ENCODE peak calls at places on chromosomes 4 and X, in five cellular contexts. B is suprapubic skin, R is DND-41, X is ascending aorta, J is psoas muscle. D is an unnamed sample.

GRCh38 chr4:120850048-120850599 is 72.4 kb downstream of the PRDM5 start:
- DNase-seq in X (no peak), B (no peak), R (no peak), J (no peak), D (no peak)

GRCh38 chr4:102281171-102281842 is 64.0 kb downstream of the SLC39A8 start:
- DNase-seq in B (no peak), J (no peak), X (no peak), R (no peak), D (no peak)

GRCh38 chr4:93654276-93654675 is 174.3 kb upstream of the ATOH1 start:
- DNase-seq in X (no peak), J (no peak), R (no peak), B (no peak), D (no peak)

GRCh38 chrX:48823029-48823428 is 3.3 kb upstream of the ERAS start:
- DNase-seq in R (no peak), J (no peak), X (no peak), B (no peak), D (no peak)

GRCh38 chrX:108203540-108203939 is 112.0 kb downstream of the ATG4A start:
- DNase-seq in X (no peak), R (no peak), J (no peak), B (no peak), D (no peak)

GRCh38 chr4:27412617-27413016 is 552.0 kb downstream of the STIM2 start:
- DNase-seq in J (no peak), R (no peak), B (no peak), X (no peak), D (no peak)

GRCh38 chrX:17563515-17563914 is 173.8 kb upstream of the SCML1 start:
- DNase-seq in B (no peak), R (no peak), X (no peak), J (no peak), D (no peak)

GRCh38 chrX:68045008-68045577 is 388.2 kb downstream of the OPHN1 start:
- DNase-seq in B (no peak), J (no peak), X (no peak), R (no peak), D (no peak)

GRCh38 chr4:148704291-148704690 is 262.1 kb upstream of the NR3C2 start:
- DNase-seq in R (no peak), J (no peak), X (no peak), B (no peak), D (no peak)

GRCh38 chrX:75086731-75087195 is 69.3 kb downstream of the ABCB7 start:
- DNase-seq in X (no peak), B (no peak), R (no peak), J (no peak), D (no peak)

GRCh38 chr4:37389967-37390580 is 145.5 kb downstream of the NWD2 start:
- DNase-seq in B (no peak), X (no peak), J (no peak), R (peak; percentile 31), D (no peak)

GRCh38 chr4:19486400-19486799 is 765.3 kb upstream of the SLIT2 start:
- DNase-seq in R (no peak), J (no peak), B (no peak), X (no peak), D (no peak)

GRCh38 chr4:151284534-151285245 is 7.7 kb downstream of the PRSS48 start:
- DNase-seq in B (no peak), X (no peak), J (no peak), R (no peak), D (no peak)

GRCh38 chr4:86132459-86132858 is 227.4 kb downstream of the MAPK10 start:
- DNase-seq in J (no peak), R (no peak), X (no peak), B (no peak), D (no peak)

GRCh38 chr4:2859514-2859913 is 15.9 kb downstream of the ADD1 start:
- DNase-seq in J (no peak), R (no peak), X (no peak), B (no peak), D (no peak)

GRCh38 chr4:82510216-82510615 is 51.6 kb downstream of the TMEM150C start:
- DNase-seq in B (no peak), R (no peak), J (no peak), X (no peak), D (no peak)

GRCh38 chr4:158458271-158458895 is 63.3 kb upstream of the RXFP1 start:
- DNase-seq in X (no peak), J (no peak), R (no peak), B (no peak), D (no peak)

GRCh38 chr4:38654273-38654672 is 9.7 kb upstream of the KLF3 start:
- DNase-seq in X (no peak), J (no peak), R (no peak), B (no peak), D (peak; percentile 86)

GRCh38 chrX:135416546-135416945 is 5.2 kb upstream of the SMIM10L2A start:
- DNase-seq in R (no peak), X (no peak), J (no peak), B (no peak), D (no peak)

GRCh38 chr4:113347245-113347644 is 297.8 kb downstream of the ANK2 start:
- DNase-seq in J (no peak), B (no peak), X (no peak), R (no peak), D (no peak)

GRCh38 chrX:44507292-44507691 is 35.4 kb downstream of the FUNDC1 start:
- DNase-seq in B (no peak), X (no peak), R (no peak), J (no peak), D (no peak)

GRCh38 chr4:176981551-176981950 is 188.8 kb upstream of the VEGFC start:
- DNase-seq in J (no peak), B (no peak), R (no peak), X (no peak), D (no peak)

GRCh38 chr4:133969202-133969873 is 232.3 kb downstream of the PABPC4L start:
- DNase-seq in B (no peak), R (peak; percentile 86), X (no peak), J (no peak), D (no peak)

GRCh38 chrX:106201502-106202178 is 33.5 kb downstream of the PWWP3B start:
- DNase-seq in J (no peak), B (no peak), R (no peak), X (no peak), D (no peak)

GRCh38 chrX:40063555-40063954 is 34.2 kb downstream of the BCOR start:
- DNase-seq in J (no peak), X (peak; percentile 19), B (no peak), R (no peak), D (no peak)

GRCh38 chr4:54227261-54228063 is 1.6 kb upstream of the PDGFRA start:
- DNase-seq in X (peak; percentile 73), R (no peak), B (peak; percentile 71), J (no peak), D (no peak)

GRCh38 chr4:38889143-38889542 is 21.5 kb downstream of the FAM114A1 start:
- DNase-seq in J (no peak), B (no peak), X (no peak), R (no peak), D (no peak)

GRCh38 chr4:78596111-78596742 is 44.7 kb downstream of the ANXA3 start:
- DNase-seq in X (no peak), B (no peak), R (no peak), J (no peak), D (no peak)

GRCh38 chr4:55758570-55758969 is 61.0 kb upstream of the EXOC1L start:
- DNase-seq in R (no peak), B (no peak), X (no peak), J (no peak), D (no peak)

GRCh38 chr4:55756208-55756607 is 63.4 kb upstream of the EXOC1L start:
- DNase-seq in X (no peak), J (no peak), B (no peak), R (no peak), D (no peak)

GRCh38 chr4:55758081-55758480 is 61.5 kb upstream of the EXOC1L start:
- DNase-seq in J (no peak), X (no peak), R (no peak), B (no peak), D (no peak)

GRCh38 chr4:55754754-55755350 is 64.7 kb upstream of the EXOC1L start:
- DNase-seq in B (no peak), J (no peak), R (no peak), X (no peak), D (no peak)

DNA sequence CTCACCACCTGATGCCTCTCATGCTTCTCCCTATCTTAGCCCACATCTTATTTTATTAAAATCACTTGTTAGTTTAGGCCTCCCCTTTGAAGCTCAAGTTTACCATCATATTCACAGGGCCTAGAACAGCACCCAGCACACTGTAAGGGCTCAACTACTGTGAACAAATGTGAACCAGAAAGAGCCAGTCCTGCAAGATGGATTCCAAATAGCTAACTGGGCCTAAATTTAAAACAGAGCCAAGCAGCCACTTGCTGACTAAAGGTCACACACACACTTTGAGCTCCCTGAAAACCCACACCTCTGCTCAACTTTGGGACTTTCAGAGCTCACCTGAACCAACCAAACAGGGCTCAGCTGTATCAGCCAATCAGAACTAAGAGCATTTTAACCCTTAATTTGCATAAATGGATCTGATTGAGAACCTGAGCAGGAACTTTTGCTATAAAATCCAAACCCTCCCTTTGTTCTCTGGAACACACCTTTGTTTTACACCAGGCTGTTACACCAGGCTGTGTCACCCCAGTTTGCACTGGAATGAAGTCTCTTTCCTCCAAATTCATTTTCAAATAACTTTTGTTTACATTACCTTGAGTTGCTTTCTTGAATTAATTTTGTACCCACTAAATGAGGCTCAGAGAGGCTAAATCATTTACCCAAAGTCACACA is 62.1 kb upstream of the EXOC1L start:
- DNase-seq in B (no peak), J (no peak), R (no peak), X (no peak), D (no peak)
- H3K27ac ChIP-seq in B (no peak overlapping the region), J (no peak overlapping the region), R (no peak overlapping the region), X (no peak overlapping the region), D (no peak overlapping the region)

DNA sequence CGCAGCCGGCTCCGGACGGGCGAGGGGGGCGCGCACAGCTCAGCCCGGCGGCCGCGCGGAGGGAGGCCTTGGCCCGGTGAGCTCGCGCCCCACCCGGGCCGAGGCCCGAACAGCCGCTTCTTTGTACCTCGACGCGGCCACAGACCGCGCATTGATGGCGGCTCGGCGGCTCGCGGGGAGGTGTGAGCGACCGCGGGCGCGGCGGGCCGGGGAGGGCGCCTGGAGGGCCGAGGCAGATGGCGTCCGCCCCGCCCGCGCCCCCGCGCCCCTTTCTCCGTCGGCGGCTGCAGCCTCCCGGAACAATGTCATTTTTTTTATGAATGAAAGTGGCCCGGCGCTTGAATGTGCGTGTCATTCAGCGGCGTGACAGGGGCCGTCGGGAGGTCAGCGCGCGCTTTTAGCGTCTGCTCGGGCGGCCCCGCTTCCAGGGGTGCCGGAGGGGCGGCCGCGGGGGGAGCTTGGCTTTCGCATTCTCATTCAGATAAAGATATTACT is 1.8 kb downstream of the FGFR3 start:
- DNase-seq in J (no peak), X (no peak), R (no peak), B (no peak), D (no peak)
- H3K4me3 ChIP-seq in J (peak overlapping the region; percentile 60), X (peak overlapping the region; percentile 70), R (no peak overlapping the region), B (peak overlapping the region; percentile 70), D (no peak overlapping the region)

DNA sequence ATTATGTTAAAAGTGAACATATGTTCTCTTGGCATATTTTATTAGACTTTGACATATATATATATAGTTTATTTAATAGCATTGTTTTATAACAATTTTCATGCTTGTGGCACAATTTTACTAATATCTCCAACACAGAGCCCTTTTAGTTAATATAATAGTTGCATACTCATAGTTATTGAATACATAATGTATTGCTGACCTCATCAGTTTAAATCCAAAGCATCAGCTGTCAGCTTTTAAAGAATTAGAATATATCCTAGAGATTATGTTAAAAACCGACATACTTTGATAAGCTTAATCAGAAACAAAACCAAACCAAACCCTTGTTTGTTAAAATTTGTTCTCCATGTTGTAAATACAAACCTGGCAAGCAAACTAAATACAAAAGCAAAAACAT is 134.1 kb downstream of the SORBS2 start:
- DNase-seq in R (no peak), X (no peak), J (no peak), B (no peak), D (no peak)
- H3K4me1 ChIP-seq in R (no peaks in the 10 kb centered on the region), X (peaks cover 3% of the 10 kb centered on the region), J (peaks cover 5% of the 10 kb centered on the region), B (no peaks in the 10 kb centered on the region), D (no peaks in the 10 kb centered on the region)

GRCh38 chr4:139299536-139299935 is 1.8 kb upstream of the NAA15 start:
- DNase-seq in B (no peak), J (no peak), X (no peak), R (no peak), D (no peak)
- H3K27ac ChIP-seq in B (no peak overlapping the region), J (peak overlapping the region; percentile 99), X (peak overlapping the region; percentile 92), R (no peak overlapping the region), D (peak overlapping the region; percentile 89)